ENCODE peak calls at places on chromosome 21, in six cellular contexts. U, W, F, B, M and J are unnamed samples.

GRCh38 chr21:14737922-14738321 is 191.8 kb upstream of the SAMSN1 start:
- DNase-seq in U (no peak), W (no peak), F (peak), B (peak), M (peak), J (peak)

GRCh38 chr21:19878133-19878532 is 1120.1 kb upstream of the NCAM2 start:
- DNase-seq in U (no peak), W (no peak), F (no peak), B (no peak), M (no peak), J (no peak)

GRCh38 chr21:46060596-46061061 is 37.3 kb upstream of the COL6A2 start:
- DNase-seq in U (peak), W (peak), F (no peak), B (no peak), M (peak), J (peak)

GRCh38 chr21:44748621-44749020 is 37.2 kb upstream of the TSPEAR start:
- DNase-seq in U (no peak), W (peak), F (no peak), B (no peak), M (no peak), J (peak)

GRCh38 chr21:43917515-43918384 is 52.7 kb downstream of the AGPAT3 start:
- DNase-seq in U (peak), W (peak), F (no peak), B (peak), M (no peak), J (peak)

GRCh38 chr21:22561946-22562345 is 1563.7 kb downstream of the NCAM2 start:
- DNase-seq in U (no peak), W (no peak), F (no peak), B (no peak), M (no peak), J (no peak)

GRCh38 chr21:29342394-29342957 is 43.8 kb downstream of the BACH1 start:
- DNase-seq in U (peak), W (no peak), F (no peak), B (no peak), M (peak), J (no peak)

GRCh38 chr21:38720074-38720473 is 85.7 kb upstream of the ETS2 start:
- DNase-seq in U (no peak), W (no peak), F (no peak), B (no peak), M (no peak), J (no peak)

GRCh38 chr21:43332461-43332860 is 94.5 kb downstream of the SIK1 start:
- DNase-seq in U (no peak), W (no peak), F (no peak), B (no peak), M (no peak), J (no peak)

GRCh38 chr21:42440187-42440792 is 36.6 kb downstream of the UBASH3A start:
- DNase-seq in U (no peak), W (no peak), F (no peak), B (no peak), M (no peak), J (no peak)

GRCh38 chr21:38958940-38959685 is 153.4 kb downstream of the ETS2 start:
- DNase-seq in U (no peak), W (no peak), F (no peak), B (no peak), M (peak), J (no peak)

GRCh38 chr21:38661296-38662223 is 144.2 kb upstream of the ETS2 start:
- DNase-seq in U (peak), W (peak), F (peak), B (no peak), M (peak), J (peak)

GRCh38 chr21:46153259-46154154 is 1.9 kb downstream of the FTCD start:
- DNase-seq in U (peak), W (peak), F (peak), B (peak), M (peak), J (peak)

DNA sequence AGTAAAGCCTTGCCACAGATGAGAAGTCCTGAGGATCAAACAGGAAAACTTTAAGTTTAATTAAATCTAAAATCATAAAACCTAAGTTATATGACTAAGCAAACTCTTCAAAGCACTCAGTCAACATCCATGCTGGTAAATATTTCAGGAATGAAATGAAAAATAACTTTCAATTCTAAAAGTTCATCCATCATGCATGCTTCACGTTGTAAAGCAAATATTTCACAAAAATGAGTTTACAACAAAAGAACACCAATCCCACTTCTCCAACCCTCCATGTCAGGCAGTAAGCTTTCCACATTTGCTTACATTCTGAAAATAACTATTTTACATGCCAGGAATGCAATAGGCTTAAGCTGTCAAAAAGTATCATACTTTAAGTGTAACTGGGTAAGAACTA is 16.8 kb downstream of the APP start:
- DNase-seq in U (no peak), W (no peak), F (no peak), B (no peak), M (peak), J (no peak)
- H3K4me3 ChIP-seq in U (no peak), W (no peak), F (no peak), B (no peak), M (no peak), J (no peak)

DNA sequence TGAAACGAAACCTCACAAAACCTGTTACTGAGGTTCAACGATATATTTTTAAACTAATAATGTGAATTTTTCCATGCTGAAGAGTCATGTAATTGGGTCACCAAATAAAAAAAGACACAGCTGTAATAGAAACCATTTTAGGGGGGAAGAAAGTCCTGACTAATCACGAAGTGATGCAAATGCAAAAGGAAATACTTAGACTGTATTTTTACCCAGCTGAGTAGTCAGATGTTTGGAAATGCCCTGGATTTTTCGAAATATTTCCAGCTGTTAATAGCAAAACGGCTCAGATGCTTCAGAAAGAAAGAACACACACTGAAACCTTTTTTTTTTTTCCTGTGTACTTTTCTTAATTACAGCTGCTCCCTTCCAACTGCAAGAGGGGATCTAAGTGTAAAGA is 210.3 kb downstream of the SETD4 start:
- DNase-seq in U (no peak), W (no peak), F (no peak), B (no peak), M (peak), J (no peak)
- H3K4me3 ChIP-seq in U (no peak), W (no peak), F (no peak), B (no peak), M (peak), J (no peak)

GRCh38 chr21:34523019-34523418 is 11.0 kb upstream of the KCNE1 start:
- DNase-seq in U (no peak), W (no peak), F (no peak), B (no peak), M (no peak), J (peak)

GRCh38 chr21:34519694-34520093 is 7.7 kb upstream of the KCNE1 start:
- DNase-seq in U (no peak), W (no peak), F (no peak), B (no peak), M (no peak), J (no peak)

GRCh38 chr21:34522284-34522683 is 10.3 kb upstream of the KCNE1 start:
- DNase-seq in U (no peak), W (no peak), F (no peak), B (no peak), M (no peak), J (no peak)

GRCh38 chr21:34520769-34521508 is 8.9 kb upstream of the KCNE1 start:
- DNase-seq in U (peak), W (no peak), F (no peak), B (no peak), M (no peak), J (peak)

GRCh38 chr21:34521561-34521960 is 9.6 kb upstream of the KCNE1 start:
- DNase-seq in U (no peak), W (no peak), F (no peak), B (no peak), M (no peak), J (no peak)
- H3K4me3 ChIP-seq in U (no peak), W (no peak), F (no peak), B (no peak), M (no peak), J (no peak)

DNA sequence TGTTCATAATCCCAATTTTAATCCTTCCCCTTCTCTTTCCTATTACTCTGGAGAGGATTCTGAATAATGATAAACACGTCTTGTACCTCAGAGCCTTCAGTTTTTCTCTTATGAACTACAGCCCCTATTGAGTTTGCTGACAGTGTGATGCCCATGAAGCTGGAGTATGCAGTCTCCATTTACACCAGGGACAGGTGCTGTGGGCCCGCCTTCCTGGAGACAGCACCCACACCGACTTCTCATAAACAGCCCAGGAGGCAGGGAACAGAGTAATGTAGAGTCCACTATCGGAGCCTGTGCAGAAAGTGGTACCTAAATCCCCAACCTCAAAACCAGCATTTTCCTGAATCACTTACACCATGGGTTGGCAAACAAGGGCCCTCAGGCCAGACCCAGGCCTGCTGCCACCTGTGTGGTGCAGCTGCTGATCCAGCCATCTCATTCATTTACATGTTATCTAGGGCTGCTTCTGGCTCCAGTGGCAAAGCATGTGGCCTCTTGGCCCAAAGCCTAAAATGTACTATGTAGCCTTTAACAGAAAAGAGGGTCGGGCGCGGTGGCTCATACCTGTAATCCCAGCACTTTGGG is 95.1 kb upstream of the KRTAP19-8 start:
- DNase-seq in U (no peak), W (no peak), F (no peak), B (no peak), M (no peak), J (no peak)
- H3K4me3 ChIP-seq in U (no peak), W (no peak), F (no peak), B (peak), M (no peak), J (no peak)